ENCODE peak calls at places on chromosomes 3 and 15, in six cellular contexts. C, V, W, Q, T and B are unnamed samples. For H3K9me3 and H3K4me1, the result is how much of the 10 kb centered on the place peaks cover.

GRCh38 chr15:94286581-94286980 is 55.2 kb downstream of the MCTP2 start:
- DNase-seq in C (no peak), V (no peak), W (no peak), Q (no peak), T (no peak), B (no peak)

GRCh38 chr15:65044724-65045481 is at the start of gene SLC51B:
- DNase-seq in C (peak), V (no peak), W (peak), Q (no peak), T (peak), B (no peak)

GRCh38 chr15:51380999-51381806 is 39.7 kb downstream of the GLDN start:
- DNase-seq in C (peak), V (peak), W (no peak), Q (peak), T (peak), B (peak)

GRCh38 chr15:90033006-90033405 is 31.9 kb downstream of the ZNF710 start:
- DNase-seq in C (no peak), V (no peak), W (no peak), Q (no peak), T (no peak), B (no peak)

GRCh38 chr3:71285086-71285485 is 298.4 kb downstream of the FOXP1 start:
- DNase-seq in C (no peak), V (no peak), W (no peak), Q (no peak), T (no peak), B (no peak)

GRCh38 chr15:57782731-57783130 is 76.2 kb downstream of the POLR2M start:
- DNase-seq in C (no peak), V (no peak), W (no peak), Q (no peak), T (no peak), B (no peak)

GRCh38 chr3:193894121-193894863 is 241.7 kb upstream of the HES1 start:
- DNase-seq in C (peak), V (no peak), W (peak), Q (peak), T (peak), B (no peak)

GRCh38 chr3:32412887-32413286 is 21.2 kb downstream of the CMTM7 start:
- DNase-seq in C (no peak), V (no peak), W (no peak), Q (no peak), T (no peak), B (no peak)

GRCh38 chr3:160378331-160379109 is 20.5 kb downstream of the IFT80 start:
- DNase-seq in C (no peak), V (no peak), W (no peak), Q (no peak), T (no peak), B (no peak)

GRCh38 chr3:187181454-187182170 is 15.7 kb upstream of the RTP1 start:
- DNase-seq in C (no peak), V (no peak), W (no peak), Q (no peak), T (no peak), B (peak)

GRCh38 chr3:102444101-102444500 is 9.3 kb downstream of the ZPLD1 start:
- DNase-seq in C (no peak), V (no peak), W (no peak), Q (no peak), T (no peak), B (no peak)

GRCh38 chr3:43001094-43001553 is 22.0 kb downstream of the GASK1A start:
- DNase-seq in C (peak), V (peak), W (peak), Q (peak), T (peak), B (no peak)

GRCh38 chr15:95591886-95592285 is 738.6 kb upstream of the NR2F2 start:
- DNase-seq in C (no peak), V (no peak), W (no peak), Q (no peak), T (no peak), B (no peak)

GRCh38 chr15:22980189-22981136 is at the start of gene CYFIP1:
- DNase-seq in C (peak), V (peak), W (peak), Q (peak), T (peak), B (peak)

GRCh38 chr3:136070953-136071949 is 105.7 kb downstream of the PPP2R3A start:
- DNase-seq in C (no peak), V (no peak), W (peak), Q (peak), T (peak), B (no peak)

GRCh38 chr3:19365471-19365870 is 217.2 kb downstream of the KCNH8 start:
- DNase-seq in C (no peak), V (no peak), W (no peak), Q (no peak), T (no peak), B (no peak)

GRCh38 chr3:56839784-56840724 is 38.3 kb upstream of the ARHGEF3 start:
- DNase-seq in C (no peak), V (no peak), W (no peak), Q (no peak), T (no peak), B (no peak)

GRCh38 chr15:71433402-71433801 is 318.1 kb downstream of the THSD4 start:
- DNase-seq in C (no peak), V (no peak), W (no peak), Q (no peak), T (no peak), B (no peak)

GRCh38 chr15:42220216-42220615 is 12.1 kb upstream of the VPS39 start:
- DNase-seq in C (no peak), V (no peak), W (no peak), Q (no peak), T (no peak), B (no peak)

GRCh38 chr15:73889725-73890124 is 16.4 kb downstream of the TBC1D21 start:
- DNase-seq in C (no peak), V (no peak), W (no peak), Q (no peak), T (no peak), B (no peak)

GRCh38 chr3:194382196-194382891 is 12.8 kb upstream of the LRRC15 start:
- DNase-seq in C (no peak), V (no peak), W (no peak), Q (no peak), T (no peak), B (no peak)

GRCh38 chr3:20822251-20822650 is 636.2 kb upstream of the SGO1 start:
- DNase-seq in C (no peak), V (no peak), W (no peak), Q (no peak), T (no peak), B (no peak)
- H3K9me3 ChIP-seq in C (under half), V (under half), W (under half), Q (under half), T (under half), B (under half)

GRCh38 chr3:151430821-151431484 is 29.9 kb downstream of the IGSF10 start:
- DNase-seq in C (no peak), V (no peak), W (no peak), Q (no peak), T (no peak), B (no peak)
- H3K4me3 ChIP-seq in C (no peak), V (no peak), W (no peak), Q (no peak), T (no peak), B (no peak)

GRCh38 chr3:172071780-172072179 is 32.4 kb downstream of the FNDC3B start:
- DNase-seq in C (no peak), V (no peak), W (no peak), Q (no peak), T (no peak), B (no peak)
- H3K4me1 ChIP-seq in C (under half), V (under half), W (half or more), Q (half or more), T (under half), B (under half)

DNA sequence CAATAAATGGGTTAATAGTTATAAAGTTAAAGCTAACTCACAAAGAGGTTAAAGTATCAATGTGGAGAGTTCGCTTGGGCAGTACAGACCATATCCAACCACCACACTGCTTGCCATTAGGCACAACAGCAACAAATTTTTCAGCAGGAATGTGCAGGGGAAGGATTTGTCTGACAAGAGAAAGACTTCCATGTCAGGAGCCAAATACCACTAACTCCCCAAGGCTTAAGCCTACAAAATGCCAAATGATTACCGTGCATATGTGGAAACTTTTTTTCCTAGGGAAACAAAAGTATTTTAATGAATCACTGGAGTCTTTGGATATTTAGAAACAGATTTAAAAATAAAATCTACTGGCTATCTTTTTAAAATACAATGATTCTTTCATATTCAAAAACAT is 8.1 kb downstream of the VGLL3 start:
- DNase-seq in C (no peak), V (no peak), W (no peak), Q (no peak), T (no peak), B (peak)
- H3K9me3 ChIP-seq in C (under half), V (under half), W (under half), Q (under half), T (under half), B (under half)

DNA sequence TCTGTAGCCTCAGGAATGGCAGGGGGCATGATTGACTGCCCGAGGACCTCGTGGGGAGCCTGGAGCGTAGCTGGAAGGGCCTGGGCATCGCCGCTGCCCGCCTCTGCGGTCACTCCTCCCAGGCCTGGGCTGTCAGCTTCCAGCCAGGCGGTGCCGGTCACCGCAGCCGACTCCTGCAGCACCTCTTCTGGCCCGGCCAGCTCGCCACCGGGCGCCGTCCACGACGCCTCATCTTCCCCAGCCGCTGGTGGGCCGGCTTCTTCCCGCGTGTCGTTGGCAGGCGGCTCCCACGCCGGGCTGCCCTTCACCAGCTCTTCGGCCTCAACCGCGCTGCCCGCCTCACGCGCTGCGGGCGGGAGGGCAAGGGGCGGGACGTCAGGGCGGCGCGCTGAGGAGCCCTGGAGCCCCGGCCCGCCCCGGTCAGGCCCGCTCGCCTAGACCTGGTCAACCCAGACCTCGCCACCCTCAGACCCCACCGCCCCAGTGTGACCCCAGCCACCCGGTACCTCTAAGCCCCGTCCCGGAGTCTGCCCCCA is 1.0 kb downstream of the CSPG5 start:
- DNase-seq in C (peak), V (no peak), W (no peak), Q (no peak), T (no peak), B (no peak)
- H3K4me3 ChIP-seq in C (peak), V (peak), W (peak), Q (peak), T (peak), B (peak)